ENCODE peak calls at places on chromosomes 5 and 9, in nine cellular contexts. B is tibial artery, F is SJSA1, Y is right atrium auricular region, O is prostate gland, P is adipocyte, D is astrocyte, M is NB4, T is dorsolateral prefrontal cortex. K is an unnamed sample.

GRCh38 chr5:120936652-120937051 is 472.6 kb downstream of the PRR16 start:
- DNase-seq in O (no peak), F (no peak), T (no peak), Y (no peak), P (no peak), B (no peak), D (no peak), M (no peak), K (no peak)

GRCh38 chr5:5327126-5327525 is 95.4 kb upstream of the ICE1 start:
- DNase-seq in O (no peak), T (no peak), Y (no peak), P (no peak), B (no peak), F (no peak), D (no peak), M (no peak), K (no peak)

GRCh38 chr5:882253-883185 is 10.1 kb downstream of the BRD9 start:
- DNase-seq in B (no peak), Y (no peak), D (no peak), P (no peak), M (peak; percentile 30), T (peak; percentile 9), F (no peak), O (no peak), K (no peak)

GRCh38 chr5:15645376-15645775 is 145.4 kb downstream of the FBXL7 start:
- DNase-seq in M (no peak), T (no peak), P (peak; percentile 27), B (no peak), Y (no peak), O (no peak), F (no peak), D (peak; percentile 28), K (no peak)

GRCh38 chr5:121271546-121271945 is 580.1 kb upstream of the FTMT start:
- DNase-seq in O (no peak), Y (no peak), T (no peak), F (no peak), P (no peak), D (no peak), B (no peak), M (no peak), K (no peak)

GRCh38 chr5:167244583-167244982 is 1046.9 kb upstream of the WWC1 start:
- DNase-seq in M (peak; percentile 8), D (no peak), B (no peak), F (no peak), O (no peak), Y (no peak), P (peak; percentile 6), T (no peak), K (no peak)

GRCh38 chr5:173888473-173889135 is 455 bp downstream of the CPEB4 start:
- DNase-seq in T (peak; percentile 59), F (no peak), O (no peak), P (peak; percentile 58), D (no peak), Y (no peak), B (peak; percentile 72), M (peak; percentile 66), K (no peak)

GRCh38 chr9:114163517-114163924 is 8.2 kb downstream of the COL27A1 start:
- DNase-seq in Y (no peak), D (peak; percentile 67), T (no peak), B (peak; percentile 89), M (no peak), F (peak; percentile 51), O (no peak), P (peak; percentile 81), K (no peak)

GRCh38 chr9:86096382-86096781 is 3.0 kb downstream of the GOLM1 start:
- DNase-seq in B (no peak), M (no peak), D (peak; percentile 59), T (no peak), O (no peak), Y (no peak), F (no peak), P (peak; percentile 26), K (no peak)

GRCh38 chr9:21996438-21996837 is 1.8 kb downstream of the CDKN2B-AS1 start:
- DNase-seq in D (no peak), Y (no peak), M (no peak), O (no peak), F (no peak), B (no peak), P (no peak), T (no peak), K (no peak)

GRCh38 chr5:131272365-131273123 is 8.7 kb downstream of the CDC42SE2 start:
- DNase-seq in P (no peak), O (no peak), T (no peak), D (no peak), B (no peak), Y (no peak), F (no peak), M (no peak), K (no peak)

GRCh38 chr9:37902804-37903580 is 935 bp downstream of the SLC25A51 start:
- DNase-seq in B (peak; percentile 20), M (peak; percentile 33), D (peak; percentile 39), O (no peak), F (no peak), P (peak; percentile 67), T (no peak), Y (peak; percentile 49), K (no peak)

GRCh38 chr5:54965806-54966205 is 19.6 kb downstream of the ESM1 start:
- DNase-seq in D (no peak), M (no peak), B (no peak), O (no peak), P (no peak), F (no peak), T (no peak), Y (no peak), K (no peak)

GRCh38 chr9:113616716-113617496 is 153.4 kb downstream of the RGS3 start:
- DNase-seq in Y (no peak), M (no peak), O (no peak), T (peak; percentile 26), F (no peak), B (peak; percentile 65), P (no peak), D (no peak), K (no peak)

GRCh38 chr5:62779010-62779422 is 200.4 kb downstream of the LRRC70 start:
- DNase-seq in Y (no peak), O (peak; percentile 22), B (no peak), M (peak; percentile 52), D (peak; percentile 34), T (no peak), P (peak; percentile 90), F (no peak), K (no peak)

GRCh38 chr5:80686757-80687156 is 32.0 kb upstream of the DHFR start:
- DNase-seq in F (no peak), P (peak; percentile 71), M (peak; percentile 7), D (peak; percentile 7), Y (no peak), B (no peak), O (no peak), T (no peak), K (no peak)

GRCh38 chr5:31819926-31820516 is 181.1 kb downstream of the PDZD2 start:
- DNase-seq in P (no peak), O (no peak), F (no peak), Y (no peak), D (no peak), M (peak; percentile 14), B (no peak), T (no peak), K (no peak)

GRCh38 chr9:136451221-136451877 is 11.7 kb upstream of the INPP5E start:
- DNase-seq in T (no peak), M (no peak), B (no peak), F (no peak), P (no peak), O (no peak), D (no peak), Y (no peak), K (no peak)

GRCh38 chr5:138655530-138656245 is 80.5 kb upstream of the HSPA9 start:
- DNase-seq in F (peak; percentile 82), P (no peak), B (no peak), Y (peak; percentile 68), D (no peak), T (peak; percentile 93), O (no peak), M (no peak), K (no peak)

GRCh38 chr9:107907715-107908114 is 418.1 kb upstream of the KLF4 start:
- DNase-seq in D (no peak), T (no peak), F (no peak), M (no peak), B (no peak), Y (no peak), P (peak; percentile 34), O (no peak), K (no peak)

GRCh38 chr5:113526421-113526820 is 12.9 kb downstream of the YTHDC2 start:
- DNase-seq in F (no peak), Y (no peak), B (no peak), M (no peak), P (peak; percentile 16), O (no peak), T (no peak), D (peak; percentile 40), K (no peak)
- H3K4me3 ChIP-seq in F (no peak overlapping the region), Y (no peak overlapping the region), B (no peak overlapping the region), M (no peak overlapping the region), P (no peak overlapping the region), O (no peak overlapping the region), T (no peak overlapping the region), D (no peak overlapping the region), K (no peak overlapping the region)

DNA sequence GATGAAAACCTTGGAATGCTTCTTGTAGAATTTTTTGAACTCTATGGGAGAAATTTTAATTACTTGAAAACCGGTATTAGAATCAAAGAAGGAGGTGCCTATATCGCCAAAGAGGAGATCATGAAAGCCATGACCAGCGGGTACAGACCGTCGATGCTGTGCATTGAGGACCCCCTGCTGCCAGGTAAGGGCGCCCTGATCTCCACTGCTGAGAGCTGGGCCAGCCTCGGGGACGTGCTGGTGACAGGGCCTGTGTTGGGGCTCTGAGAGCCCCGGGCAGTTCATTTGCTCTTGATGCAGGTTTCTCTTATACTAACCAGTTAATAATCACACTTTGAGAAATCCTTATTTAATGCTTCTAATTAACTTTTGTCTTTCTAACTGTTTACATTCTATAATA is 33.0 kb downstream of the TENT4A start:
- DNase-seq in B (no peak), M (no peak), Y (no peak), T (no peak), P (no peak), F (no peak), D (no peak), O (no peak), K (no peak)
- H3K4me3 ChIP-seq in B (no peak overlapping the region), M (no peak overlapping the region), Y (no peak overlapping the region), T (no peak overlapping the region), P (no peak overlapping the region), F (no peak overlapping the region), D (no peak overlapping the region), O (no peak overlapping the region), K (no peak overlapping the region)

GRCh38 chr9:31847963-31848362 is 536.5 kb upstream of the ACO1 start:
- DNase-seq in Y (no peak), O (no peak), T (no peak), F (no peak), P (no peak), M (no peak), B (no peak), D (no peak), K (no peak)

GRCh38 chr9:31854187-31854586 is 530.3 kb upstream of the ACO1 start:
- DNase-seq in T (no peak), O (no peak), B (no peak), P (no peak), M (no peak), D (no peak), Y (no peak), F (no peak), K (no peak)

GRCh38 chr9:31848505-31849285 is 535.7 kb upstream of the ACO1 start:
- DNase-seq in D (no peak), B (peak; percentile 48), Y (no peak), T (no peak), O (no peak), F (peak; percentile 38), P (no peak), M (no peak), K (no peak)
- H3K4me3 ChIP-seq in D (no peak overlapping the region), B (no peak overlapping the region), Y (no peak overlapping the region), T (no peak overlapping the region), O (no peak overlapping the region), F (peak overlapping the region; percentile 38), P (no peak overlapping the region), M (no peak overlapping the region), K (no peak overlapping the region)

GRCh38 chr9:98590115-98590514 is 118.6 kb downstream of the GABBR2 start:
- DNase-seq in M (no peak), Y (no peak), P (no peak), F (no peak), B (no peak), O (no peak), D (no peak), T (no peak), K (no peak)
- H3K4me3 ChIP-seq in M (no peak overlapping the region), Y (no peak overlapping the region), P (no peak overlapping the region), F (no peak overlapping the region), B (no peak overlapping the region), O (no peak overlapping the region), D (no peak overlapping the region), T (no peak overlapping the region), K (no peak overlapping the region)